ENCODE peak calls at places on chromosomes 16 and 17, in eight cellular contexts. X is sigmoid colon, K is keratinocyte, T is MM.1S, M is BJ, C is osteocyte, D is A549, W is SK-N-SH. A is an unnamed sample.

GRCh38 chr17:81911277-81911961 is at the start of gene PCYT2:
- DNase-seq in X (peak), K (no peak), T (peak), M (no peak), C (peak), D (peak), W (peak), A (peak)

GRCh38 chr16:86697715-86698114 is 119.4 kb downstream of the FOXL1 start:
- DNase-seq in X (no peak), K (no peak), T (no peak), M (no peak), C (no peak), D (no peak), W (no peak), A (no peak)

GRCh38 chr17:55845385-55845784 is 94.5 kb downstream of the PCTP start:
- DNase-seq in X (peak), K (no peak), T (no peak), M (no peak), C (no peak), D (peak), W (peak), A (no peak)

GRCh38 chr16:11064846-11065245 is 120.5 kb downstream of the CLEC16A start:
- DNase-seq in X (no peak), K (no peak), T (no peak), M (no peak), C (no peak), D (no peak), W (no peak), A (no peak)

GRCh38 chr16:66984902-66985311 is 3.5 kb upstream of the CES4A start:
- DNase-seq in X (no peak), K (no peak), T (no peak), M (no peak), C (no peak), D (no peak), W (no peak), A (no peak)

GRCh38 chr16:10932959-10933710 is 9.1 kb downstream of the DEXI start:
- DNase-seq in X (no peak), K (no peak), T (no peak), M (no peak), C (no peak), D (no peak), W (no peak), A (no peak)

GRCh38 chr16:83143788-83144187 is 517.0 kb downstream of the CDH13 start:
- DNase-seq in X (no peak), K (no peak), T (no peak), M (no peak), C (no peak), D (no peak), W (no peak), A (no peak)

GRCh38 chr16:77399066-77399465 is 35.8 kb downstream of the ADAMTS18 start:
- DNase-seq in X (no peak), K (no peak), T (no peak), M (no peak), C (no peak), D (no peak), W (no peak), A (no peak)

GRCh38 chr16:1167276-1168107 is 14.6 kb downstream of the CACNA1H start:
- DNase-seq in X (no peak), K (no peak), T (no peak), M (no peak), C (no peak), D (no peak), W (no peak), A (peak)

GRCh38 chr16:89612415-89612814 is 1.0 kb upstream of the DPEP1 start:
- DNase-seq in X (no peak), K (no peak), T (no peak), M (no peak), C (no peak), D (no peak), W (no peak), A (no peak)

GRCh38 chr16:20763461-20764232 is at the start of gene ACSM3:
- DNase-seq in X (peak), K (no peak), T (peak), M (peak), C (no peak), D (peak), W (peak), A (peak)

GRCh38 chr17:58289869-58290268 is 9.1 kb upstream of the MPO start:
- DNase-seq in X (no peak), K (no peak), T (no peak), M (no peak), C (peak), D (no peak), W (no peak), A (no peak)

GRCh38 chr16:74169687-74170522 is 126.7 kb upstream of the PSMD7 start:
- DNase-seq in X (no peak), K (no peak), T (no peak), M (no peak), C (no peak), D (peak), W (no peak), A (no peak)

GRCh38 chr17:27218041-27218440 is 75.9 kb upstream of the WSB1 start:
- DNase-seq in X (no peak), K (no peak), T (peak), M (no peak), C (no peak), D (no peak), W (no peak), A (no peak)

GRCh38 chr16:9091867-9092281 is 430 bp downstream of the HAPSTR1 start:
- DNase-seq in X (peak), K (no peak), T (peak), M (no peak), C (peak), D (peak), W (no peak), A (peak)

DNA sequence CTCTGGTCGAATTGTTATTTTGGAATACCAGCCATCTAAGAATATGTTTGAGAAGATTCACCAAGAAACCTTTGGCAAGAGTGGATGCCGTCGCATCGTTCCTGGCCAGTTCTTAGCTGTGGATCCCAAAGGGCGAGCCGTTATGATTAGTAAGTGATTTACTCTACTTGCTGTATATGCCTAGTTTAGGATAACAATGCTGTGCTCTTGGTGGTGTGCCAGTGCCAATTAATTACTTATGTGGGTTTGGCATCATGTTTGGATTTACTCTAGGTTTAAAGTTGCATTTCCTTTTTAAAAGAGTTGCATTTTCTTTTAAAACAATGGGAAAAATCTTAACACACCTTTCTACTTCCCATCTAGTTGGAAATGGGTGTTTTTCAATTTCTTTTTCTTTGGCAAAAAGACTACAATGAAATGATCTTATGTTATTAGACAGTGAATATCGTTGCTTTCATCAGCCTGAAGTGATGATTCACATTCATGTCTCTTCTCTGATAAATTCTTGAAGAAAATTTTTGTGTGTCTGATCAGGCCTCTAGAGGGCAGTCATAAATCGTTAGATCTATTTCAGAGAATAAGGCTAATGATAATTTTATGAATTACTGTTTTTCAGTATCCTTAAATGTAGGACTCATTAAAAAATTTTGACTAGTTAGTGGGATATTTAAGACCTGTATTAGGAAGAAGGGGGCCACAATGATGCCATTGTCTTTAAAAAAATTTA is 5.6 kb downstream of the SF3B3 start:
- DNase-seq in X (no peak), K (no peak), T (peak), M (peak), C (no peak), D (peak), W (peak), A (peak)
- TF ChIP-seq CTCF in X (peak), K (peak), T (peak), M (peak), C (peak), D (peak), W (peak), A (no peak)

GRCh38 chr16:75385507-75386152 is 47.7 kb downstream of the CFDP1 start:
- DNase-seq in X (no peak), K (peak), T (peak), M (no peak), C (no peak), D (peak), W (peak), A (no peak)

GRCh38 chr16:75392911-75393310 is 40.4 kb downstream of the CFDP1 start:
- DNase-seq in X (no peak), K (no peak), T (no peak), M (no peak), C (no peak), D (no peak), W (no peak), A (no peak)

GRCh38 chr16:75389096-75389692 is 44.1 kb downstream of the CFDP1 start:
- DNase-seq in X (no peak), K (no peak), T (no peak), M (no peak), C (no peak), D (no peak), W (no peak), A (no peak)

GRCh38 chr16:75387951-75388350 is 45.4 kb downstream of the CFDP1 start:
- DNase-seq in X (no peak), K (no peak), T (no peak), M (no peak), C (no peak), D (no peak), W (no peak), A (no peak)

GRCh38 chr16:75391254-75391653 is 42.0 kb downstream of the CFDP1 start:
- DNase-seq in X (no peak), K (no peak), T (no peak), M (no peak), C (no peak), D (no peak), W (no peak), A (no peak)
- TF ChIP-seq CTCF in X (no peak), K (no peak), T (no peak), M (no peak), C (no peak), D (no peak), W (no peak), A (no peak)

DNA sequence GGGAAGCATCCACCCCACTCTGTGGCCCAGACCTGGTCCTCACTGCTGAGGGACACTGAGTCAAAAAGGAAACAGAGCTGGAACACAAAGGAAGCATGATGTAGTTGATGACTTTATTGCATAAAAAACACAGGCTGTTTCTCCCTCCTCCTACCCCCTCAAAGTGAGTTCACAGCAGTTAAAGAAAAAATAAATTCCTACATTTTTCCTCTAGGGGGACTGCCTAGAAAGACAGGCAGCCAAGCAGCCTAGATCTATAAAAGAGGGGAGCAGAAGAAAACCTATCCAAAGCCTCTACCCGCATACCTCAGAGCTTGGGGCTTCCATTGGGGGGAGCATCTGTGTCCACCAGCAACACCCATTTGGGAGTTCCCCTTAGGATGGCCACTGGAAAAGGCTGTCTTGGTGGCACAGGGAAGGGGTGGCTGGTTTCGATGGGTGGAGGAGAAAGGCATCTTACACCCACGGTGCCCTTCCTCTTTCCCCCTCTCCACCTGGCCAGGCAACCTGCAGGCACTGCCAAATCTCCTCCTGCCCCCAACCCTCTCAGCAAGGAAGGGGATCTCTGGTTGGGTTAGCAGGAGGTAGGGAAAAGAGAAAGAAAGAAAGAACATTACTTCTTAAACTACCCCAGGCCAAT is 3.9 kb upstream of the SCRN2 start:
- DNase-seq in X (no peak), K (no peak), T (no peak), M (no peak), C (no peak), D (no peak), W (peak), A (no peak)
- TF ChIP-seq CTCF in X (no peak), K (no peak), T (peak), M (peak), C (peak), D (peak), W (peak), A (peak)

DNA sequence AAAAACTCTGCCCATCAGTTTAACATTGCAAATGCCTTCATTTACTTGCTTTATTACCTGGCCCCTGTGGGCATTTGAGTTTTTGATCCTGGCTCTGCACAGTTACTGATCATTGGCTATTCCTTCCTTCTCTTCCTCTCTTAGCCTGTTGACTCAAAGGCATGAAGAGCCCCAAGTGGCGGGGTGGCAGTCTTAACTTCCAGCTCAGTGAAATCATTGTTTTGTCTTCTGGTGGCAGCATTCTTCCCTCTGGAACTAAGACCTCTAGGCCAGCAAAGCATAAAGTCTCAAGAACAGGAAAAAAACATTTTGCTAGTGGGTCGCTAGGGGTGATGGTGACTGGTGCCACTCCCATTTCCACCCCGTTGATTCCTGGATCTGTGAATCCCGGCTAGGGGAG is 52.3 kb upstream of the MRTFB start:
- DNase-seq in X (no peak), K (no peak), T (no peak), M (no peak), C (no peak), D (no peak), W (no peak), A (no peak)
- TF ChIP-seq CTCF in X (no peak), K (no peak), T (no peak), M (no peak), C (no peak), D (no peak), W (no peak), A (no peak)

DNA sequence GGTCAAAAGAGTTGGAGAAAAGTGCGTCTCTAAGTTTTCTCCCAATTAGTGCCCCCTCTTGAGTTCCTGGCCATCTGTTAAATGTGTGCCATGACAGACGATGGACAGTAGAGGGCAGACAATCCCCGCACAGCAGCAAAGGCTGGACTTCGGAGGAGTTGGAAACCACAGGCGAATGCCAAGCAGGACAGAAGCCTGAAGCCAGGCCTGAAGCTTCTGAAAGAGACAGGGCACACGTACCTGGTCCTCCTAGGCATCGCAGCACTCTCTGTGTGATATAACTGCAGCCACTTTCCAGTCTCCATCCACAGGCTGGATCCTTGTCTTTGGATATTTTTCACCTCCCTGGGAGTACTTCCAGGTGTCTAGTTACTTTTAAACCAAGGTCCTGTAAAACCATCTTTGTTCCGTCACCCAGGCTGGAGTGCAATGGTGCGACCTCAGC is 14.5 kb downstream of the C17orf100 start:
- DNase-seq in X (peak), K (no peak), T (peak), M (peak), C (no peak), D (peak), W (peak), A (peak)
- TF ChIP-seq CTCF in X (peak), K (peak), T (peak), M (peak), C (peak), D (peak), W (peak), A (peak)

GRCh38 chr16:4519274-4520058 is 19.1 kb downstream of the CDIP1 start:
- DNase-seq in X (no peak), K (no peak), T (no peak), M (no peak), C (no peak), D (no peak), W (no peak), A (no peak)

GRCh38 chr16:4520913-4521312 is 17.7 kb downstream of the CDIP1 start:
- DNase-seq in X (no peak), K (no peak), T (no peak), M (no peak), C (no peak), D (no peak), W (no peak), A (no peak)

GRCh38 chr16:4518281-4518680 is 20.3 kb downstream of the CDIP1 start:
- DNase-seq in X (no peak), K (no peak), T (no peak), M (no peak), C (no peak), D (no peak), W (no peak), A (no peak)

GRCh38 chr16:4515611-4516233 is 22.9 kb downstream of the CDIP1 start:
- DNase-seq in X (no peak), K (no peak), T (peak), M (no peak), C (no peak), D (no peak), W (no peak), A (no peak)

DNA sequence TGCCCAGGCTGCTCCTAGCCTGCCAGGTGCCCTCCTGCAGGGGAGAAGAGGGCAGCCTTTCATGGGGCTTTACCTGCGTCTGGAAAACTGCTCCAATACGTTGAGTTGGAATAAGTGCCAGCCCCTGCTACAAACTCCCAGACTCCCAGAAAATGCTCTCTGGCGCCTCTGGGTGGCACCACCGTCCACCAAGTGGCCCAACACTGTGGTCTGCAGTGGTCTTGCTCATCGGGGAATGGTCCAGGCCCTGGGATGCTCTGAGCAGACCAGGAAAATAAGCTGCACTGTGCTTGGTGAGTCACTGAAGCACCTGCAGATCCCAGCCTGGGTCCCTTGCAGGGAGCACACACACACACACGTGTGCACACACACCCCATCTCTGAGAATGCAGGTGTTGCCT is 20.8 kb downstream of the CDIP1 start:
- DNase-seq in X (no peak), K (no peak), T (peak), M (no peak), C (no peak), D (peak), W (peak), A (peak)
- TF ChIP-seq CTCF in X (no peak), K (peak), T (peak), M (peak), C (peak), D (peak), W (peak), A (peak)

DNA sequence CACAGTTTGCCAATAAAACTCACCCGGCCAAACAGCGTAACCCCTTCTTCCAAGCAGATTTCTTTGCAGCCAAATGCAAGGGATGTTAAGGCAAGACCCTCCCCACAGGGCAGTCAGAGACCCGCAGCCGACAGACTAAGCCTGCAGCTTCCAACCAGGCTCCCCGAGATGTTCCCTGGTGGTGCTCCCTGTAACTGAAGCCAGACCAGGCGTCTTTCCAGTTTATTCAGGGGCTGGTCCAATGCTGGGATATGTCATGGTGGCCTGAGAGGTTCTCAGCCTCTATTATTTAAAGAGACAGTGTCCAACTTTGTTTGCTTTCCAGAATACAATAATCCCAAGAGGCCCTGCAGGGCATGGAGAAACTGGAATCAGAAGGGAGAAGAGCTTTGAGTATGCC is at the start of gene PMP22:
- DNase-seq in X (peak), K (no peak), T (no peak), M (no peak), C (no peak), D (no peak), W (no peak), A (no peak)
- TF ChIP-seq CTCF in X (peak), K (no peak), T (no peak), M (no peak), C (no peak), D (no peak), W (no peak), A (no peak)

A was measured in Calu3.